ENCODE peak calls at places on chromosome 11, in ten cellular contexts. One of them, this sample, is unnamed.

GRCh38 chr11:38577769-38578168 is 1979.7 kb upstream of the RAG2 start:
- DNase-seq in glutamatergic neuron: no peak
- DNase-seq in H9: no peak
- DNase-seq in AG04450: no peak
- DNase-seq in WTC11: no peak
- DNase-seq in AG09319: no peak
- DNase-seq in Peyer's patch: no peak
- DNase-seq in pancreas: no peak
- DNase-seq in CD4-positive, alpha-beta T cell: no peak
- DNase-seq in transverse colon: no peak
- DNase-seq in this sample: no peak

GRCh38 chr11:45379162-45379863 is 93.2 kb upstream of the SYT13 start:
- DNase-seq in AG09319: no peak
- DNase-seq in Peyer's patch: no peak
- DNase-seq in transverse colon: no peak
- DNase-seq in WTC11: no peak
- DNase-seq in H9: no peak
- DNase-seq in pancreas: no peak
- DNase-seq in glutamatergic neuron: no peak
- DNase-seq in AG04450: no peak
- DNase-seq in CD4-positive, alpha-beta T cell: no peak
- DNase-seq in this sample: no peak

GRCh38 chr11:118007040-118007439 is 20.8 kb downstream of the IL10RA start:
- DNase-seq in WTC11: no peak
- DNase-seq in CD4-positive, alpha-beta T cell: no peak
- DNase-seq in transverse colon: no peak
- DNase-seq in AG09319: no peak
- DNase-seq in glutamatergic neuron: no peak
- DNase-seq in pancreas: no peak
- DNase-seq in AG04450: no peak
- DNase-seq in H9: no peak
- DNase-seq in Peyer's patch: no peak
- DNase-seq in this sample: no peak

GRCh38 chr11:11538277-11538960 is 83.4 kb downstream of the GALNT18 start:
- DNase-seq in AG04450: no peak
- DNase-seq in AG09319: no peak
- DNase-seq in H9: no peak
- DNase-seq in transverse colon: no peak
- DNase-seq in pancreas: peak
- DNase-seq in Peyer's patch: no peak
- DNase-seq in glutamatergic neuron: peak
- DNase-seq in CD4-positive, alpha-beta T cell: no peak
- DNase-seq in WTC11: no peak
- DNase-seq in this sample: no peak

GRCh38 chr11:69950120-69950519 is 128.0 kb upstream of the ANO1 start:
- DNase-seq in glutamatergic neuron: peak
- DNase-seq in pancreas: no peak
- DNase-seq in AG09319: no peak
- DNase-seq in H9: peak
- DNase-seq in transverse colon: peak
- DNase-seq in AG04450: no peak
- DNase-seq in CD4-positive, alpha-beta T cell: no peak
- DNase-seq in WTC11: peak
- DNase-seq in Peyer's patch: no peak
- DNase-seq in this sample: no peak

GRCh38 chr11:65184146-65184545 is 2.4 kb downstream of the CAPN1 start:
- DNase-seq in pancreas: no peak
- DNase-seq in transverse colon: no peak
- DNase-seq in AG09319: no peak
- DNase-seq in glutamatergic neuron: peak
- DNase-seq in Peyer's patch: no peak
- DNase-seq in WTC11: peak
- DNase-seq in H9: peak
- DNase-seq in AG04450: no peak
- DNase-seq in CD4-positive, alpha-beta T cell: no peak
- DNase-seq in this sample: no peak

GRCh38 chr11:118473537-118473936 is 37.2 kb downstream of the KMT2A start:
- DNase-seq in H9: no peak
- DNase-seq in WTC11: no peak
- DNase-seq in AG04450: no peak
- DNase-seq in glutamatergic neuron: no peak
- DNase-seq in transverse colon: no peak
- DNase-seq in AG09319: no peak
- DNase-seq in pancreas: no peak
- DNase-seq in CD4-positive, alpha-beta T cell: no peak
- DNase-seq in Peyer's patch: no peak
- DNase-seq in this sample: no peak

GRCh38 chr11:118914178-118914918 is 11.4 kb downstream of the BCL9L start:
- DNase-seq in AG09319: no peak
- DNase-seq in transverse colon: peak
- DNase-seq in pancreas: peak
- DNase-seq in Peyer's patch: peak
- DNase-seq in CD4-positive, alpha-beta T cell: peak
- DNase-seq in AG04450: no peak
- DNase-seq in WTC11: no peak
- DNase-seq in glutamatergic neuron: no peak
- DNase-seq in H9: peak
- DNase-seq in this sample: peak

GRCh38 chr11:96215094-96215782 is 127.8 kb downstream of the MAML2 start:
- DNase-seq in AG09319: no peak
- DNase-seq in CD4-positive, alpha-beta T cell: peak
- DNase-seq in AG04450: no peak
- DNase-seq in pancreas: no peak
- DNase-seq in Peyer's patch: peak
- DNase-seq in transverse colon: peak
- DNase-seq in H9: no peak
- DNase-seq in glutamatergic neuron: no peak
- DNase-seq in WTC11: no peak
- DNase-seq in this sample: peak

GRCh38 chr11:73350908-73351636 is 25.1 kb upstream of the RELT start:
- DNase-seq in glutamatergic neuron: peak
- DNase-seq in AG09319: peak
- DNase-seq in pancreas: peak
- DNase-seq in H9: peak
- DNase-seq in CD4-positive, alpha-beta T cell: peak
- DNase-seq in AG04450: peak
- DNase-seq in Peyer's patch: peak
- DNase-seq in transverse colon: peak
- DNase-seq in WTC11: peak
- DNase-seq in this sample: peak

DNA sequence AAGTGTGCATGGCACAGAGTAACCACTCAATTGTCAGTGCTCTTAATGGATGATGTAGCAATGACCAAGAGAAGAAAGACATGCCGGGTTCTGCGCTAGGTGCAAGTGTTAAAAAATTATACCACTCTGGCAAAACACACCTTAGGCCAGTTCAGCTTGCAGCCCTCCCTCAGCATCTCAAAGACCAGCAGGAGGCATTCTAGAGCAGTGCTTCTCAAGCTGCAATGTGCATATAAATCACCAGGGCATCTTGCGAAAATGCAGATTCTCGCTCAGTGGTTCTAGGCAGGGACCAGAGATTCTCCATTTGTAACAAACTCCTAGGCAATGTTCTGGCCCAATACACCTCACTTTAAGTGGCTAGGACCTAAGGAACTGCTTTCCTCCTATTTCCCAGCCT is 337.3 kb upstream of the API5 start:
- DNase-seq in Peyer's patch: no peak
- DNase-seq in CD4-positive, alpha-beta T cell: no peak
- DNase-seq in AG09319: no peak
- DNase-seq in transverse colon: no peak
- DNase-seq in WTC11: peak
- DNase-seq in pancreas: no peak
- DNase-seq in H9: peak
- DNase-seq in AG04450: no peak
- DNase-seq in glutamatergic neuron: no peak
- DNase-seq in this sample: no peak
- TF ChIP-seq CTCF in Peyer's patch: no peak
- TF ChIP-seq CTCF in CD4-positive, alpha-beta T cell: no peak
- TF ChIP-seq CTCF in AG09319: no peak
- TF ChIP-seq CTCF in transverse colon: no peak
- TF ChIP-seq CTCF in WTC11: no peak
- TF ChIP-seq CTCF in pancreas: no peak
- TF ChIP-seq CTCF in H9: peak
- TF ChIP-seq CTCF in AG04450: no peak
- TF ChIP-seq CTCF in glutamatergic neuron: no peak
- TF ChIP-seq CTCF in this sample: no peak

GRCh38 chr11:115912484-115912945 is 408.3 kb upstream of the CADM1 start:
- DNase-seq in pancreas: no peak
- DNase-seq in glutamatergic neuron: no peak
- DNase-seq in H9: peak
- DNase-seq in WTC11: no peak
- DNase-seq in Peyer's patch: no peak
- DNase-seq in AG04450: no peak
- DNase-seq in AG09319: no peak
- DNase-seq in CD4-positive, alpha-beta T cell: no peak
- DNase-seq in transverse colon: no peak
- DNase-seq in this sample: no peak
- TF ChIP-seq CTCF in pancreas: no peak
- TF ChIP-seq CTCF in glutamatergic neuron: no peak
- TF ChIP-seq CTCF in H9: peak
- TF ChIP-seq CTCF in WTC11: no peak
- TF ChIP-seq CTCF in Peyer's patch: peak
- TF ChIP-seq CTCF in AG04450: peak
- TF ChIP-seq CTCF in AG09319: no peak
- TF ChIP-seq CTCF in CD4-positive, alpha-beta T cell: no peak
- TF ChIP-seq CTCF in transverse colon: peak
- TF ChIP-seq CTCF in this sample: no peak

GRCh38 chr11:72179804-72180396 is 12.0 kb upstream of the FOLR1 start:
- DNase-seq in AG04450: no peak
- DNase-seq in H9: no peak
- DNase-seq in transverse colon: no peak
- DNase-seq in pancreas: no peak
- DNase-seq in Peyer's patch: no peak
- DNase-seq in WTC11: no peak
- DNase-seq in CD4-positive, alpha-beta T cell: no peak
- DNase-seq in AG09319: no peak
- DNase-seq in glutamatergic neuron: no peak
- DNase-seq in this sample: no peak
- TF ChIP-seq CTCF in AG04450: no peak
- TF ChIP-seq CTCF in H9: no peak
- TF ChIP-seq CTCF in transverse colon: no peak
- TF ChIP-seq CTCF in pancreas: no peak
- TF ChIP-seq CTCF in Peyer's patch: no peak
- TF ChIP-seq CTCF in WTC11: no peak
- TF ChIP-seq CTCF in CD4-positive, alpha-beta T cell: no peak
- TF ChIP-seq CTCF in AG09319: no peak
- TF ChIP-seq CTCF in glutamatergic neuron: no peak
- TF ChIP-seq CTCF in this sample: no peak

GRCh38 chr11:68341557-68342458 is 29.4 kb downstream of the LRP5 start:
- DNase-seq in transverse colon: no peak
- DNase-seq in AG09319: no peak
- DNase-seq in WTC11: no peak
- DNase-seq in H9: no peak
- DNase-seq in CD4-positive, alpha-beta T cell: no peak
- DNase-seq in glutamatergic neuron: no peak
- DNase-seq in Peyer's patch: no peak
- DNase-seq in pancreas: no peak
- DNase-seq in AG04450: no peak
- DNase-seq in this sample: no peak

GRCh38 chr11:68340003-68340767 is 27.8 kb downstream of the LRP5 start:
- DNase-seq in pancreas: no peak
- DNase-seq in transverse colon: no peak
- DNase-seq in H9: no peak
- DNase-seq in WTC11: no peak
- DNase-seq in Peyer's patch: no peak
- DNase-seq in AG09319: no peak
- DNase-seq in AG04450: no peak
- DNase-seq in CD4-positive, alpha-beta T cell: no peak
- DNase-seq in glutamatergic neuron: no peak
- DNase-seq in this sample: no peak

GRCh38 chr11:68343761-68344256 is 31.4 kb downstream of the LRP5 start:
- DNase-seq in AG09319: no peak
- DNase-seq in Peyer's patch: peak
- DNase-seq in glutamatergic neuron: no peak
- DNase-seq in transverse colon: peak
- DNase-seq in AG04450: no peak
- DNase-seq in WTC11: no peak
- DNase-seq in CD4-positive, alpha-beta T cell: no peak
- DNase-seq in pancreas: no peak
- DNase-seq in H9: no peak
- DNase-seq in this sample: no peak

GRCh38 chr11:68340784-68341556 is 28.6 kb downstream of the LRP5 start:
- DNase-seq in H9: no peak
- DNase-seq in WTC11: no peak
- DNase-seq in Peyer's patch: no peak
- DNase-seq in AG09319: no peak
- DNase-seq in transverse colon: no peak
- DNase-seq in pancreas: no peak
- DNase-seq in AG04450: no peak
- DNase-seq in CD4-positive, alpha-beta T cell: no peak
- DNase-seq in glutamatergic neuron: no peak
- DNase-seq in this sample: no peak

GRCh38 chr11:68342459-68343158 is 30.2 kb downstream of the LRP5 start:
- DNase-seq in H9: peak
- DNase-seq in Peyer's patch: no peak
- DNase-seq in WTC11: peak
- DNase-seq in glutamatergic neuron: no peak
- DNase-seq in transverse colon: no peak
- DNase-seq in CD4-positive, alpha-beta T cell: no peak
- DNase-seq in AG09319: no peak
- DNase-seq in AG04450: no peak
- DNase-seq in pancreas: peak
- DNase-seq in this sample: no peak
- TF ChIP-seq CTCF in H9: no peak
- TF ChIP-seq CTCF in Peyer's patch: no peak
- TF ChIP-seq CTCF in WTC11: no peak
- TF ChIP-seq CTCF in glutamatergic neuron: no peak
- TF ChIP-seq CTCF in transverse colon: no peak
- TF ChIP-seq CTCF in CD4-positive, alpha-beta T cell: no peak
- TF ChIP-seq CTCF in AG09319: no peak
- TF ChIP-seq CTCF in AG04450: no peak
- TF ChIP-seq CTCF in pancreas: no peak
- TF ChIP-seq CTCF in this sample: no peak

GRCh38 chr11:72222907-72223614 is 1.5 kb upstream of the INPPL1 start:
- DNase-seq in glutamatergic neuron: peak
- DNase-seq in H9: peak
- DNase-seq in WTC11: peak
- DNase-seq in AG04450: peak
- DNase-seq in AG09319: peak
- DNase-seq in CD4-positive, alpha-beta T cell: peak
- DNase-seq in Peyer's patch: peak
- DNase-seq in transverse colon: peak
- DNase-seq in pancreas: peak
- DNase-seq in this sample: peak
- TF ChIP-seq CTCF in glutamatergic neuron: peak
- TF ChIP-seq CTCF in H9: no peak
- TF ChIP-seq CTCF in WTC11: no peak
- TF ChIP-seq CTCF in AG04450: peak
- TF ChIP-seq CTCF in AG09319: peak
- TF ChIP-seq CTCF in CD4-positive, alpha-beta T cell: peak
- TF ChIP-seq CTCF in Peyer's patch: peak
- TF ChIP-seq CTCF in transverse colon: peak
- TF ChIP-seq CTCF in pancreas: peak
- TF ChIP-seq CTCF in this sample: no peak

DNA sequence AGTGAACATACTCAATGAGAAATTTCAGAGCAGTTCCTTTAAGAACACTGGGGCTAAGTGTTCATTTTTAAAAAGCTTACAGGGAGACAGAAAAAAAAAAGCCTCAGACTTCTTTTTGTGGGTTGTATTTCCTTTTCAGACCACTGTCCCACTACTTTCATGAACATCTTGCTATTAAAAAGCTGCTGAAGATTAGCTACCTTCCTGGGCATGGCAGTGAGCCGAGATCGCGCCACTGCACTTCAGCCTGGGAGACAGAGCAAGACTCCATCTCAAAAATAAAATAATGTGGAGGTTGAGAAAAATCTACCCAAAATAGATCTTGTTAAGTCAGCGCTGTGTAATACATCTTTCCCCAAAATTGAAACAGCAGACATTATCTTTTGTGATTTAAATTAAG is 10.7 kb downstream of the TRAF6 start:
- DNase-seq in glutamatergic neuron: no peak
- DNase-seq in WTC11: no peak
- DNase-seq in H9: no peak
- DNase-seq in AG04450: no peak
- DNase-seq in Peyer's patch: no peak
- DNase-seq in pancreas: no peak
- DNase-seq in CD4-positive, alpha-beta T cell: no peak
- DNase-seq in AG09319: no peak
- DNase-seq in transverse colon: no peak
- DNase-seq in this sample: no peak
- TF ChIP-seq CTCF in glutamatergic neuron: no peak
- TF ChIP-seq CTCF in WTC11: no peak
- TF ChIP-seq CTCF in H9: no peak
- TF ChIP-seq CTCF in AG04450: no peak
- TF ChIP-seq CTCF in Peyer's patch: no peak
- TF ChIP-seq CTCF in pancreas: no peak
- TF ChIP-seq CTCF in CD4-positive, alpha-beta T cell: no peak
- TF ChIP-seq CTCF in AG09319: no peak
- TF ChIP-seq CTCF in transverse colon: no peak
- TF ChIP-seq CTCF in this sample: no peak